ENCODE peak calls at places on chromosomes 6 and 20, in seven cellular contexts. F is BJ, T is ascending aorta, C is AG04450, O is prostate gland, U is omental fat pad, R is right lobe of liver. K is an unnamed sample.

GRCh38 chr20:50701055-50701963 is 10.0 kb upstream of the RIPOR3 start:
- DNase-seq in F (no peak), T (no peak), C (no peak), O (no peak), U (no peak), R (no peak), K (no peak)

GRCh38 chr6:21003780-21004541 is 469.7 kb downstream of the CDKAL1 start:
- DNase-seq in F (peak; percentile 11), T (no peak), C (peak; percentile 62), O (no peak), U (no peak), R (no peak), K (peak; percentile 26)

GRCh38 chr6:33959661-33960344 is 156.0 kb upstream of the MLN start:
- DNase-seq in F (no peak), T (no peak), C (no peak), O (no peak), U (no peak), R (no peak), K (no peak)

GRCh38 chr6:21133902-21134301 is 459.6 kb upstream of the SOX4 start:
- DNase-seq in F (no peak), T (no peak), C (no peak), O (no peak), U (no peak), R (no peak), K (no peak)

GRCh38 chr6:112216699-112217551 is 37.4 kb downstream of the LAMA4 start:
- DNase-seq in F (peak; percentile 46), T (no peak), C (peak; percentile 74), O (no peak), U (no peak), R (no peak), K (no peak)

GRCh38 chr6:37647765-37648085 is 50.0 kb downstream of the MDGA1 start:
- DNase-seq in F (no peak), T (no peak), C (no peak), O (no peak), U (no peak), R (no peak), K (no peak)

GRCh38 chr20:62043131-62043914 is 22.4 kb downstream of the TAF4 start:
- DNase-seq in F (no peak), T (no peak), C (no peak), O (no peak), U (no peak), R (no peak), K (no peak)

GRCh38 chr6:28107506-28107905 is 16.9 kb upstream of the ZSCAN16 start:
- DNase-seq in F (no peak), T (no peak), C (no peak), O (no peak), U (no peak), R (no peak), K (no peak)

GRCh38 chr20:34052414-34052813 is 58.7 kb downstream of the RALY start:
- DNase-seq in F (no peak), T (no peak), C (no peak), O (no peak), U (no peak), R (no peak), K (no peak)

GRCh38 chr6:141024526-141024925 is 1108.2 kb upstream of the GJE1 start:
- DNase-seq in F (no peak), T (no peak), C (no peak), O (no peak), U (no peak), R (no peak), K (no peak)

GRCh38 chr6:79750806-79751205 is 119.7 kb downstream of the SH3BGRL2 start:
- DNase-seq in F (no peak), T (no peak), C (no peak), O (no peak), U (no peak), R (no peak), K (no peak)

GRCh38 chr6:119430820-119431219 is 81.3 kb upstream of the MAN1A1 start:
- DNase-seq in F (no peak), T (no peak), C (no peak), O (no peak), U (no peak), R (no peak), K (no peak)

GRCh38 chr6:42402184-42402583 is 49.5 kb downstream of the TRERF1 start:
- DNase-seq in F (no peak), T (no peak), C (no peak), O (no peak), U (no peak), R (peak; percentile 31), K (peak; percentile 58)

GRCh38 chr6:124870611-124871201 is 91.5 kb upstream of the RNF217 start:
- DNase-seq in F (no peak), T (no peak), C (peak; percentile 16), O (no peak), U (no peak), R (no peak), K (no peak)

GRCh38 chr20:20926222-20926905 is 179.8 kb downstream of the LINC00237 start:
- DNase-seq in F (no peak), T (no peak), C (no peak), O (no peak), U (no peak), R (no peak), K (no peak)

GRCh38 chr20:50408526-50409364 is 101.4 kb upstream of the PTPN1 start:
- DNase-seq in F (no peak), T (no peak), C (no peak), O (no peak), U (no peak), R (no peak), K (no peak)

GRCh38 chr20:38685853-38686473 is 38.3 kb upstream of the SLC32A1 start:
- DNase-seq in F (no peak), T (no peak), C (peak; percentile 6), O (peak; percentile 14), U (no peak), R (no peak), K (peak; percentile 43)

GRCh38 chr20:58890073-58890453 is 37.5 kb downstream of the GNAS start:
- DNase-seq in F (no peak), T (no peak), C (no peak), O (no peak), U (no peak), R (no peak), K (no peak)

GRCh38 chr20:1183153-1183552 is 1.6 kb downstream of the TMEM74B start:
- DNase-seq in F (no peak), T (no peak), C (no peak), O (no peak), U (no peak), R (no peak), K (no peak)

GRCh38 chr20:40706977-40707582 is 18.0 kb upstream of the MAFB start:
- DNase-seq in F (no peak), T (no peak), C (no peak), O (no peak), U (no peak), R (no peak), K (no peak)

GRCh38 chr6:28371706-28372451 is 22.1 kb downstream of the ZKSCAN3 start:
- DNase-seq in F (no peak), T (no peak), C (no peak), O (no peak), U (no peak), R (no peak), K (peak; percentile 46)

GRCh38 chr6:111096246-111096645 is 8.9 kb downstream of the SLC16A10 start:
- DNase-seq in F (no peak), T (no peak), C (no peak), O (peak; percentile 74), U (no peak), R (peak; percentile 61), K (no peak)

GRCh38 chr20:21693322-21693721 is 12.1 kb upstream of the PAX1 start:
- DNase-seq in F (no peak), T (no peak), C (no peak), O (no peak), U (no peak), R (no peak), K (no peak)

GRCh38 chr6:162580619-162581018 is 146.9 kb downstream of the PRKN start:
- DNase-seq in F (no peak), T (no peak), C (no peak), O (no peak), U (no peak), R (no peak), K (no peak)
- TF ChIP-seq CTCF in F (no peak), T (no peak), C (no peak), O (no peak), U (no peak), R (no peak), K (no peak)

GRCh38 chr20:7025635-7026034 is 258.1 kb downstream of the BMP2 start:
- DNase-seq in F (no peak), T (no peak), C (no peak), O (no peak), U (no peak), R (no peak), K (no peak)

GRCh38 chr20:7029005-7029404 is 261.5 kb downstream of the BMP2 start:
- DNase-seq in F (no peak), T (no peak), C (no peak), O (no peak), U (no peak), R (no peak), K (no peak)

GRCh38 chr20:7031222-7031621 is 263.7 kb downstream of the BMP2 start:
- DNase-seq in F (no peak), T (no peak), C (no peak), O (no peak), U (no peak), R (no peak), K (no peak)
- TF ChIP-seq CTCF in F (no peak), T (no peak), C (no peak), O (no peak), U (no peak), R (peak; percentile 21), K (no peak)

DNA sequence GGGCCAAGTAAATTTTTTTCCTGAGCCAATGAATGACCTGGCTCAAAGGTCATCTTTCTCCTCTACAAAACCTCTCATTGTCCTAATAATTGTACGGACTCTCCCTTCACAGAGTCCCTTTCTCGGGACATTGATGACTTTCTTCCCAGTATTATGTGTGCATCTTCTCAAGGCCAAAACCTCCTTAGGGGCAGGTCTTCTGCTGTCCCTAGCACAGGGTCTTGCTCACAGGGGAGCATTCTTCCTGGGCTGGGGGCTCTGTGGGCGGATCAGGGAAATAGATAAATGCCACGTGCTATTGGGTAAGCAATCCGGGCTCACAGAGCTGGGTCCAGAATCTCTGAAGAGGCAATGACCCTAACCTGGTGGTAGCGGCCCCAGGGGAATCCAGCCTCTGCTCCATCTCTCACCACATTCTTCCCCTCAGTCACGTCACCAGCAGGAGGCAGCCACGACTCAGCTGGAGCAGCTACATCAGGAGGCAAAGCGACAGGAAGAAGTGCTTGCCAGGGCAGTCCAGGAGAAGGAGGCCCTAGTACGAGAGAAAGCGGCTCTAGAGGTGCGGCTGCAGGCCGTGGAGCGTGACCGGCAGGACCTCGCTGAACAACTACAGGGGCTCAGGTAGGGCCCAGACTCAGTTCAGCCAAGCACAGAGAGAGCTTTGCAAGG is 23.5 kb downstream of the CEP250 start:
- DNase-seq in F (no peak), T (peak; percentile 62), C (no peak), O (no peak), U (no peak), R (no peak), K (no peak)
- TF ChIP-seq CTCF in F (no peak), T (no peak), C (no peak), O (no peak), U (no peak), R (no peak), K (peak; percentile 23)

DNA sequence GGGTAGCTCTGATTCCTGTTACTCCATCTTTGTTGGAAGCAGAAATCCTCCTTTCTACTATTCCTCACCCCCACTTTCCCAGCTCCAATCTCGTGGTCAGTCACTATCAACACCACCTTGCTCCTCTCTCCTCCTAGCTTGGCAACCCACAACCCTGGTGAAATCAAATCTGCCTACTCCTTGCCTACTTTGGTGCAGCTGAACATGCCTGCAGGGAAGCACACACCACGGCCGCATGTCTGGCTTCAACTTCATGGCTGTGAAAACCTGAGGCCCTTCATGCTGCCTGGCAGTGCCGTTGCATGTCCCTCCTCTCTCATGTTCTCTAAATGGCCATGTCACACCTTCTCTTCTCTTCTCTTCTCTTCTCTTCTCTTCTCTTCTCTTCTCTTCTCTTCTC is 112.4 kb upstream of the FOXA2 start:
- DNase-seq in F (no peak), T (no peak), C (no peak), O (no peak), U (no peak), R (no peak), K (no peak)
- TF ChIP-seq CTCF in F (no peak), T (no peak), C (no peak), O (no peak), U (no peak), R (no peak), K (no peak)

K was measured in GM13976.